ENCODE peak calls at places on chromosomes 1 and 21, in eight cellular contexts. W, G, S, A, X, B, H and Q are unnamed samples.

GRCh38 chr1:114468710-114469468 is 42.1 kb downstream of the TRIM33 start:
- DNase-seq in G (peak), A (no peak), X (no peak), W (no peak), H (no peak), S (no peak), B (no peak), Q (peak)

GRCh38 chr21:33071878-33072306 is 2.0 kb downstream of the OLIG1 start:
- DNase-seq in X (no peak), W (no peak), A (no peak), B (no peak), G (peak), S (no peak), H (no peak), Q (peak)

GRCh38 chr1:29230553-29231378 is at the start of gene MECR:
- DNase-seq in S (peak), X (peak), G (peak), W (peak), A (peak), H (peak), B (peak), Q (peak)

GRCh38 chr1:117025568-117025967 is 24.0 kb downstream of the CD101 start:
- DNase-seq in H (no peak), X (no peak), B (no peak), W (no peak), G (no peak), S (no peak), A (no peak), Q (no peak)

GRCh38 chr1:159881930-159882839 is 17.8 kb downstream of the CFAP45 start:
- DNase-seq in G (peak), B (peak), X (peak), A (peak), S (no peak), W (peak), H (peak), Q (peak)

GRCh38 chr1:235253219-235253640 is 74.7 kb downstream of the ARID4B start:
- DNase-seq in A (peak), H (peak), G (peak), S (peak), B (peak), W (peak), X (peak), Q (peak)

GRCh38 chr21:29208666-29209059 is 78.2 kb downstream of the MAP3K7CL start:
- DNase-seq in W (no peak), H (no peak), A (no peak), G (peak), B (no peak), S (no peak), X (peak), Q (no peak)

GRCh38 chr1:94714152-94714551 is 106.0 kb upstream of the SLC44A3 start:
- DNase-seq in A (no peak), B (no peak), W (no peak), X (no peak), H (no peak), S (no peak), G (no peak), Q (no peak)

GRCh38 chr1:67241200-67241746 is 66.4 kb upstream of the IL12RB2 start:
- DNase-seq in A (no peak), G (no peak), H (no peak), B (no peak), X (no peak), S (no peak), W (no peak), Q (no peak)

GRCh38 chr1:224123136-224123535 is 9.2 kb downstream of the FBXO28 start:
- DNase-seq in X (no peak), S (no peak), B (no peak), A (no peak), G (no peak), H (no peak), W (no peak), Q (no peak)

GRCh38 chr1:46480959-46481646 is 8.5 kb upstream of the DMBX1 start:
- DNase-seq in A (no peak), H (no peak), X (no peak), B (no peak), S (no peak), G (peak), W (no peak), Q (peak)

GRCh38 chr1:194647118-194647517 is 1460.7 kb upstream of the B3GALT2 start:
- DNase-seq in B (no peak), W (no peak), H (no peak), X (no peak), G (no peak), A (no peak), S (no peak), Q (no peak)